ENCODE peak calls at places on chromosome 10, in seven cellular contexts. J is fibroblast of lung, W is mammary epithelial cell, O is H9, L is endodermal cell, G is endothelial cell of umbilical vein, Q is IMR-90. A is an unnamed sample.

GRCh38 chr10:30984563-30985328 is 46.9 kb downstream of the ZNF438 start:
- DNase-seq in J (peak; percentile 65), L (no peak), G (peak; percentile 74), O (no peak), W (no peak), Q (no peak), A (peak; percentile 59)

GRCh38 chr10:123559066-123559822 is 106.9 kb upstream of the GPR26 start:
- DNase-seq in Q (peak; percentile 31), W (peak; percentile 34), J (peak; percentile 41), G (peak; percentile 56), L (peak; percentile 95), O (peak; percentile 86), A (peak; percentile 65)

GRCh38 chr10:19158358-19158757 is 109.8 kb downstream of the MALRD1 start:
- DNase-seq in L (no peak), J (no peak), W (no peak), G (no peak), Q (no peak), O (no peak), A (no peak)

GRCh38 chr10:121240011-121240410 is 358.2 kb downstream of the FGFR2 start:
- DNase-seq in G (no peak), W (peak; percentile 52), Q (no peak), J (no peak), O (no peak), L (no peak), A (no peak)

GRCh38 chr10:91700273-91700672 is 67.4 kb upstream of the PPP1R3C start:
- DNase-seq in G (no peak), J (no peak), W (no peak), O (no peak), L (no peak), Q (no peak), A (peak; percentile 10)

GRCh38 chr10:86666538-86666937 is 1.8 kb upstream of the LDB3 start:
- DNase-seq in O (no peak), G (no peak), Q (no peak), J (no peak), L (no peak), W (no peak), A (no peak)

GRCh38 chr10:23081156-23081833 is 14.1 kb upstream of the MSRB2 start:
- DNase-seq in O (no peak), W (peak; percentile 27), J (peak; percentile 53), Q (peak; percentile 3), L (no peak), G (no peak), A (peak; percentile 47)

GRCh38 chr10:110629680-110630191 is 14.4 kb upstream of the RBM20 start:
- DNase-seq in G (no peak), W (peak; percentile 80), O (no peak), Q (peak; percentile 89), J (no peak), L (no peak), A (peak; percentile 98)

GRCh38 chr10:60536529-60537114 is 146.9 kb upstream of the ANK3 start:
- DNase-seq in W (peak; percentile 78), G (no peak), L (no peak), Q (peak; percentile 61), J (peak; percentile 51), O (no peak), A (peak; percentile 98)

GRCh38 chr10:32795598-32796183 is 162.3 kb downstream of the ITGB1 start:
- DNase-seq in G (peak; percentile 55), L (peak; percentile 52), O (no peak), W (peak; percentile 17), J (peak; percentile 57), Q (peak; percentile 32), A (peak; percentile 73)

GRCh38 chr10:282294-283139 is 147.3 kb downstream of the ZMYND11 start:
- DNase-seq in G (no peak), J (no peak), L (no peak), W (peak; percentile 56), Q (peak; percentile 72), O (no peak), A (peak; percentile 4)

GRCh38 chr10:285216-285967 is 150.1 kb downstream of the ZMYND11 start:
- DNase-seq in Q (no peak), J (no peak), W (peak; percentile 14), O (no peak), G (no peak), L (no peak), A (no peak)

GRCh38 chr10:283140-283479 is 147.9 kb downstream of the ZMYND11 start:
- DNase-seq in J (no peak), Q (no peak), O (no peak), W (no peak), L (no peak), G (no peak), A (no peak)

GRCh38 chr10:287029-287428 is 151.8 kb downstream of the ZMYND11 start:
- DNase-seq in Q (peak; percentile 64), G (no peak), J (no peak), O (no peak), L (no peak), W (no peak), A (no peak)

DNA sequence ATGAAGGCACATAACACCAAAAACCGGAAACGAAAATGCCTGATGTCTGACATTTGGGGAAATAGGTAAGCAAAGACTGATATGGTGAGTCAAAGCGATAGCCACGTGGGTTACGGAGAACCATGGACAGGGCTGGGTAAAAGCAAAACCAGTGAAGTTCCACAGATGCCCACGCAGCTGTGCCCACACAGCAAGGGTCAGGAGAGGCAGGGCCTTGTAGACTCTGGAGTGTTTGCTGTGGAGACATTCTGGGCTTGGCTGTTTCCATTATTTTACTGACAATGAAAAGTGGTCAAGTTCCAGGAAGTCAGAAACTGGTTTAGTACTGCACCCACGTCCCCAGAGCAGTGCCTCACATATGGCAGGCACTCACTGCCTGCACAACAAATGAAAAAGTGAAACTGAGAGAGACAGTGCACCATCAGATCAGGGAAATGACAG is 148.7 kb downstream of the ZMYND11 start:
- DNase-seq in L (no peak), Q (no peak), G (no peak), O (no peak), J (no peak), W (no peak), A (no peak)
- H3K9ac ChIP-seq in L (no peak overlapping the region), Q (no peak overlapping the region), G (no peak overlapping the region), O (no peak overlapping the region), J (no peak overlapping the region), W (no peak overlapping the region), A (no peak overlapping the region)

GRCh38 chr10:73813333-73813732 is 1.9 kb upstream of the NDST2 start:
- DNase-seq in O (no peak), W (no peak), G (no peak), Q (no peak), L (no peak), J (no peak), A (no peak)

GRCh38 chr10:73815719-73816030 is 4.3 kb upstream of the NDST2 start:
- DNase-seq in J (no peak), W (no peak), G (no peak), O (no peak), Q (no peak), L (no peak), A (no peak)

GRCh38 chr10:73814276-73814895 is 3.0 kb upstream of the NDST2 start:
- DNase-seq in G (no peak), O (no peak), W (no peak), J (no peak), Q (no peak), L (no peak), A (no peak)

GRCh38 chr10:73816917-73817729 is 5.7 kb upstream of the NDST2 start:
- DNase-seq in G (no peak), Q (no peak), J (no peak), W (no peak), O (no peak), L (peak; percentile 75), A (no peak)

GRCh38 chr10:73814896-73815718 is 3.7 kb upstream of the NDST2 start:
- DNase-seq in L (peak; percentile 90), G (no peak), Q (no peak), J (no peak), W (no peak), O (peak; percentile 59), A (peak; percentile 71)
- TF ChIP-seq CTCF in L (peak; percentile 68), G (peak; percentile 38), Q (peak; percentile 11), J (no peak), W (peak; percentile 17), O (peak; percentile 65), A (peak; percentile 89)

DNA sequence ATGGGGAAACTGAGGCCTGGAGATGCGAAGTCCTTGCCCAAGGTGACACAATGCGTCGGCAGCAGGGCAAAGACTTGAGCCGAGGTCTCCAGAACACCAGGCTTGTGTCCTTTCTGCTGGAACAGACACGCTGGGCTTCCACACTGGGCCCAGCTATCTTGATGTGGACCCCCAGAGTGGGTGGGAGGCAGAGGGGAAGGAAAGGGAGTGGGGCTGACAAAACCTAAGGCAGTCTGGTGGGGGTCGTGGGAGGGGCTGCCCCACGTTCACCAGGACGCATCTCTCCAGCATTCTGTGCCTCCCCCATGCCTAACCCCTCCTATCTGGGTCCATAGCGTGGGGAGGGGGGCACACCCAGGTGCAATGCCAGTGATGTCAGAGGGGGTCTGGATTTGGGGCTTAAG is 38.1 kb downstream of the PPIF start:
- DNase-seq in Q (no peak), G (no peak), J (no peak), L (no peak), W (no peak), O (no peak), A (no peak)
- H3K4me1 ChIP-seq in Q (peaks cover 20% of the 10 kb centered on the region), G (no peaks in the 10 kb centered on the region), J (peaks cover 20% of the 10 kb centered on the region), L (peaks cover 3% of the 10 kb centered on the region), W (no peaks in the 10 kb centered on the region), O (no peaks in the 10 kb centered on the region), A (peaks cover 3% of the 10 kb centered on the region)

GRCh38 chr10:308101-308500 is 172.8 kb downstream of the ZMYND11 start:
- DNase-seq in L (no peak), W (no peak), G (no peak), Q (no peak), O (no peak), J (no peak), A (no peak)

GRCh38 chr10:310371-310770 is 175.1 kb downstream of the ZMYND11 start:
- DNase-seq in L (no peak), W (no peak), O (no peak), Q (no peak), J (peak; percentile 56), G (no peak), A (no peak)

GRCh38 chr10:311901-312665 is 176.8 kb downstream of the ZMYND11 start:
- DNase-seq in L (no peak), J (no peak), W (no peak), Q (no peak), G (no peak), O (no peak), A (no peak)

GRCh38 chr10:308572-309085 is 173.4 kb downstream of the ZMYND11 start:
- DNase-seq in O (no peak), L (no peak), Q (no peak), J (no peak), W (no peak), G (no peak), A (no peak)

GRCh38 chr10:310976-311639 is 175.9 kb downstream of the ZMYND11 start:
- DNase-seq in O (no peak), J (peak; percentile 27), Q (peak; percentile 56), G (no peak), W (no peak), L (no peak), A (no peak)
- H3K9ac ChIP-seq in O (no peak overlapping the region), J (no peak overlapping the region), Q (no peak overlapping the region), G (no peak overlapping the region), W (no peak overlapping the region), L (no peak overlapping the region), A (no peak overlapping the region)

A was measured in PC-3.